ENCODE peak calls at places on chromosomes 4 and X, in ten cellular contexts. C, Y, I, W, E, P, A, T, U and Q are unnamed samples.

GRCh38 chr4:2596153-2596552 is 59.7 kb downstream of the FAM193A start:
- DNase-seq in C (no peak), W (no peak), U (no peak), A (no peak), P (no peak), T (no peak), E (no peak), Y (no peak), I (no peak), Q (no peak)

GRCh38 chr4:25466966-25467697 is 90.1 kb downstream of the ANAPC4 start:
- DNase-seq in E (peak; percentile 6), I (no peak), P (no peak), A (no peak), W (no peak), U (no peak), Y (peak; percentile 42), C (no peak), T (no peak), Q (no peak)

GRCh38 chr4:4792516-4792915 is 66.9 kb upstream of the MSX1 start:
- DNase-seq in U (no peak), T (no peak), A (no peak), E (peak; percentile 64), Y (no peak), C (no peak), W (no peak), I (no peak), P (no peak), Q (no peak)

GRCh38 chr4:37682701-37683401 is 3.3 kb downstream of the RELL1 start:
- DNase-seq in I (peak; percentile 57), A (no peak), C (no peak), T (no peak), Y (peak; percentile 29), E (no peak), W (no peak), U (no peak), P (no peak), Q (no peak)

GRCh38 chr4:59135248-59135802 is 2025.1 kb upstream of the IGFBP7 start:
- DNase-seq in W (no peak), C (no peak), T (no peak), I (no peak), A (no peak), Y (no peak), P (no peak), U (no peak), E (no peak), Q (no peak)

GRCh38 chr4:165922747-165923146 is 49.7 kb downstream of the TLL1 start:
- DNase-seq in I (no peak), W (peak; percentile 5), P (no peak), A (no peak), T (no peak), C (no peak), Y (no peak), U (no peak), E (no peak), Q (no peak)

GRCh38 chr4:83589283-83589682 is 53.4 kb downstream of the GPAT3 start:
- DNase-seq in P (no peak), C (no peak), E (no peak), U (no peak), A (no peak), W (no peak), I (no peak), T (no peak), Y (no peak), Q (no peak)

GRCh38 chr4:39384563-39384962 is 18.4 kb upstream of the RFC1 start:
- DNase-seq in I (no peak), E (no peak), Y (no peak), U (no peak), W (no peak), C (no peak), T (no peak), A (no peak), P (no peak), Q (no peak)

GRCh38 chr4:74284074-74284473 is 24.2 kb upstream of the EPGN start:
- DNase-seq in T (peak; percentile 74), C (no peak), I (no peak), U (no peak), P (no peak), A (no peak), Y (no peak), E (peak; percentile 86), W (no peak), Q (no peak)

GRCh38 chr4:2792711-2793577 is at the start of gene SH3BP2:
- DNase-seq in I (peak; percentile 60), C (no peak), E (no peak), T (peak; percentile 66), P (peak; percentile 96), U (peak; percentile 29), W (peak; percentile 5), Y (no peak), A (no peak), Q (no peak)

GRCh38 chr4:40669504-40669903 is 39.8 kb upstream of the RBM47 start:
- DNase-seq in C (no peak), U (no peak), A (no peak), W (no peak), T (no peak), I (no peak), E (no peak), Y (no peak), P (no peak), Q (no peak)

GRCh38 chr4:189838821-189839497 is 101.7 kb upstream of the FRG1 start:
- DNase-seq in A (no peak), T (no peak), C (no peak), I (no peak), U (no peak), W (no peak), E (no peak), Y (no peak), P (no peak), Q (no peak)

GRCh38 chr4:80134936-80135701 is 62.1 kb upstream of the ANTXR2 start:
- DNase-seq in Y (no peak), U (no peak), E (peak; percentile 10), C (no peak), T (no peak), I (no peak), W (no peak), P (no peak), A (no peak), Q (peak; percentile 11)

GRCh38 chr4:153014460-153014859 is 78.3 kb downstream of the FHDC1 start:
- DNase-seq in A (no peak), C (no peak), T (no peak), W (no peak), E (no peak), P (no peak), I (no peak), Y (peak; percentile 24), U (no peak), Q (peak; percentile 10)

GRCh38 chrX:5726246-5726645 is 502.4 kb downstream of the NLGN4X start:
- DNase-seq in W (no peak), T (no peak), E (peak; percentile 9), P (no peak), A (no peak), C (no peak), Y (no peak), I (no peak), U (peak; percentile 8), Q (no peak)

GRCh38 chr4:1058198-1058996 is 47.0 kb downstream of the FGFRL1 start:
- DNase-seq in Y (no peak), C (no peak), I (no peak), E (no peak), U (no peak), P (peak; percentile 56), W (no peak), A (no peak), T (no peak), Q (no peak)

GRCh38 chr4:145507636-145508035 is 26.0 kb downstream of the SMAD1 start:
- DNase-seq in E (peak; percentile 60), U (no peak), A (peak; percentile 78), P (no peak), W (no peak), I (no peak), C (no peak), Y (no peak), T (no peak), Q (no peak)

GRCh38 chr4:80112236-80112635 is 39.2 kb upstream of the ANTXR2 start:
- DNase-seq in Y (no peak), U (no peak), A (no peak), W (no peak), I (no peak), P (no peak), C (no peak), E (no peak), T (no peak), Q (no peak)

GRCh38 chrX:119605398-119605738 is 856 bp downstream of the NKRF start:
- DNase-seq in W (no peak), P (no peak), U (no peak), T (no peak), I (no peak), E (no peak), C (no peak), A (no peak), Y (no peak), Q (no peak)

GRCh38 chr4:91256043-91256442 is 1047.7 kb upstream of the GRID2 start:
- DNase-seq in C (no peak), U (no peak), P (no peak), A (no peak), W (no peak), E (no peak), Y (no peak), T (peak; percentile 9), I (no peak), Q (no peak)

GRCh38 chr4:41120297-41121217 is 93.8 kb downstream of the APBB2 start:
- DNase-seq in Y (peak; percentile 48), W (no peak), C (no peak), T (no peak), I (no peak), A (no peak), U (peak; percentile 31), E (peak; percentile 48), P (no peak), Q (no peak)

GRCh38 chr4:1983053-1983845 is 25.5 kb downstream of the NELFA start:
- DNase-seq in E (no peak), U (no peak), C (no peak), A (no peak), P (no peak), W (no peak), Y (no peak), I (no peak), T (no peak), Q (no peak)

GRCh38 chrX:44344194-44344593 is 722 bp upstream of the EFHC2 start:
- DNase-seq in C (no peak), W (no peak), E (no peak), P (peak; percentile 68), U (peak; percentile 0), I (peak; percentile 65), T (no peak), A (no peak), Y (no peak), Q (no peak)

GRCh38 chrX:146934256-146934655 is 119.7 kb upstream of the CXorf51A start:
- DNase-seq in W (no peak), Y (no peak), I (no peak), T (no peak), C (no peak), A (no peak), P (no peak), E (no peak), U (no peak), Q (no peak)